ENCODE peak calls at places on chromosomes 5 and 9, in nine cellular contexts. K, Z, C, B, I, U, O, Q and Y are unnamed samples.
A peak's percentile ranks its signal among the peaks of the same experiment; 100 is the strongest.

GRCh38 chr9:94692601-94693000 is 33.9 kb upstream of the AOPEP start:
- DNase-seq in K (no peak), Z (no peak), C (no peak), B (no peak), I (no peak), U (no peak), O (no peak), Q (no peak), Y (no peak)

GRCh38 chr9:87810691-87811178 is 71.9 kb upstream of the SPATA31E1 start:
- DNase-seq in K (no peak), Z (no peak), C (no peak), B (no peak), I (no peak), U (no peak), O (no peak), Q (no peak), Y (no peak)

GRCh38 chr5:172172912-172173591 is 15.0 kb downstream of the STK10 start:
- DNase-seq in K (no peak), Z (no peak), C (no peak), B (no peak), I (no peak), U (no peak), O (no peak), Q (no peak), Y (no peak)

GRCh38 chr5:56620903-56621680 is 194.3 kb upstream of the MAP3K1 start:
- DNase-seq in K (no peak), Z (peak; percentile 49), C (peak; percentile 54), B (no peak), I (no peak), U (no peak), O (no peak), Q (no peak), Y (no peak)

GRCh38 chr5:72231989-72232703 is 87.9 kb downstream of the MRPS27 start:
- DNase-seq in K (no peak), Z (no peak), C (no peak), B (peak; percentile 54), I (no peak), U (no peak), O (no peak), Q (no peak), Y (peak; percentile 37)

GRCh38 chr9:133127340-133127981 is 6.4 kb upstream of the RALGDS start:
- DNase-seq in K (no peak), Z (no peak), C (no peak), B (peak; percentile 96), I (no peak), U (no peak), O (peak; percentile 75), Q (no peak), Y (peak; percentile 62)

GRCh38 chr5:96254980-96255681 is 177.9 kb downstream of the PCSK1 start:
- DNase-seq in K (no peak), Z (peak; percentile 94), C (peak; percentile 70), B (peak; percentile 59), I (no peak), U (no peak), O (no peak), Q (no peak), Y (peak; percentile 27)

GRCh38 chr9:2015581-2016410 is 649 bp downstream of the SMARCA2 start:
- DNase-seq in K (peak; percentile 22), Z (peak; percentile 24), C (no peak), B (peak; percentile 62), I (peak; percentile 50), U (peak; percentile 40), O (peak; percentile 17), Q (peak; percentile 86), Y (peak; percentile 29)

GRCh38 chr5:76196886-76197489 is 113.8 kb downstream of the SV2C start:
- DNase-seq in K (no peak), Z (no peak), C (no peak), B (no peak), I (no peak), U (no peak), O (no peak), Q (no peak), Y (no peak)

GRCh38 chr9:128821584-128822406 is 3.5 kb downstream of the ENDOG start:
- DNase-seq in K (no peak), Z (no peak), C (no peak), B (no peak), I (no peak), U (no peak), O (no peak), Q (no peak), Y (no peak)

GRCh38 chr9:89166871-89167270 is 11.7 kb downstream of the SHC3 start:
- DNase-seq in K (no peak), Z (no peak), C (no peak), B (no peak), I (no peak), U (no peak), O (no peak), Q (no peak), Y (no peak)

GRCh38 chr5:157779221-157779620 is 35.7 kb downstream of the LSM11 start:
- DNase-seq in K (no peak), Z (no peak), C (no peak), B (no peak), I (no peak), U (no peak), O (no peak), Q (no peak), Y (no peak)

GRCh38 chr5:14628346-14628745 is 36.2 kb upstream of the OTULIN start:
- DNase-seq in K (peak; percentile 47), Z (peak; percentile 64), C (peak; percentile 60), B (peak; percentile 76), I (peak; percentile 56), U (no peak), O (no peak), Q (peak; percentile 79), Y (peak; percentile 24)

GRCh38 chr5:38891563-38891962 is 45.8 kb downstream of the OSMR start:
- DNase-seq in K (no peak), Z (no peak), C (no peak), B (no peak), I (no peak), U (no peak), O (no peak), Q (no peak), Y (no peak)

GRCh38 chr5:1152771-1153282 is 41.0 kb upstream of the SLC12A7 start:
- DNase-seq in K (no peak), Z (no peak), C (peak; percentile 60), B (no peak), I (no peak), U (no peak), O (no peak), Q (no peak), Y (peak; percentile 40)

GRCh38 chr9:84169240-84169639 is 171.3 kb downstream of the SLC28A3 start:
- DNase-seq in K (no peak), Z (peak; percentile 85), C (no peak), B (peak; percentile 74), I (no peak), U (no peak), O (no peak), Q (no peak), Y (no peak)

GRCh38 chr9:108924436-108924835 is 9.5 kb downstream of the ELP1 start:
- DNase-seq in K (no peak), Z (no peak), C (no peak), B (no peak), I (no peak), U (no peak), O (no peak), Q (no peak), Y (no peak)

GRCh38 chr5:77937015-77937908 is 161.1 kb upstream of the TBCA start:
- DNase-seq in K (no peak), Z (no peak), C (no peak), B (no peak), I (no peak), U (peak; percentile 9), O (no peak), Q (no peak), Y (no peak)

GRCh38 chr5:62969409-62970120 is 390.9 kb downstream of the LRRC70 start:
- DNase-seq in K (no peak), Z (no peak), C (no peak), B (no peak), I (no peak), U (no peak), O (no peak), Q (no peak), Y (no peak)

GRCh38 chr9:98709968-98710965 is 1.5 kb upstream of the GABBR2 start:
- DNase-seq in K (no peak), Z (peak; percentile 73), C (peak; percentile 58), B (peak; percentile 67), I (no peak), U (no peak), O (no peak), Q (no peak), Y (no peak)

GRCh38 chr5:42309865-42310264 is 113.4 kb upstream of the GHR start:
- DNase-seq in K (no peak), Z (no peak), C (no peak), B (no peak), I (no peak), U (no peak), O (no peak), Q (no peak), Y (no peak)

GRCh38 chr9:86434039-86434726 is 80.0 kb upstream of the TUT7 start:
- DNase-seq in K (no peak), Z (peak; percentile 79), C (peak; percentile 71), B (peak; percentile 67), I (peak; percentile 57), U (no peak), O (no peak), Q (no peak), Y (peak; percentile 13)

GRCh38 chr5:128424672-128425071 is 113.4 kb downstream of the FBN2 start:
- DNase-seq in K (no peak), Z (no peak), C (no peak), B (no peak), I (no peak), U (no peak), O (no peak), Q (no peak), Y (no peak)

GRCh38 chr9:17222932-17223331 is 88.1 kb downstream of the CNTLN start:
- DNase-seq in K (no peak), Z (no peak), C (no peak), B (peak; percentile 51), I (no peak), U (no peak), O (no peak), Q (no peak), Y (no peak)

GRCh38 chr9:122215663-122216062 is 13.1 kb downstream of the LHX6 start:
- DNase-seq in K (no peak), Z (no peak), C (no peak), B (no peak), I (no peak), U (no peak), O (no peak), Q (no peak), Y (no peak)

GRCh38 chr9:33288828-33289483 is 1.4 kb upstream of the NFX1 start:
- DNase-seq in K (no peak), Z (no peak), C (no peak), B (no peak), I (no peak), U (peak; percentile 4), O (no peak), Q (no peak), Y (no peak)

GRCh38 chr9:130156672-130157071 is 15.5 kb upstream of the NCS1 start:
- DNase-seq in K (no peak), Z (no peak), C (peak; percentile 52), B (no peak), I (no peak), U (no peak), O (no peak), Q (peak; percentile 90), Y (no peak)

GRCh38 chr9:27528886-27529315 is 713 bp downstream of the MOB3B start:
- DNase-seq in K (peak; percentile 26), Z (no peak), C (no peak), B (peak; percentile 86), I (peak; percentile 61), U (peak; percentile 71), O (peak; percentile 3), Q (peak; percentile 82), Y (peak; percentile 17)

GRCh38 chr9:107138261-107138992 is 144.7 kb upstream of the RAD23B start:
- DNase-seq in K (no peak), Z (no peak), C (no peak), B (peak; percentile 11), I (no peak), U (no peak), O (no peak), Q (no peak), Y (no peak)

GRCh38 chr9:78035369-78035993 is 3.9 kb upstream of the GNAQ start:
- DNase-seq in K (peak; percentile 17), Z (peak; percentile 84), C (peak; percentile 67), B (peak; percentile 83), I (peak; percentile 74), U (no peak), O (peak; percentile 7), Q (no peak), Y (peak; percentile 74)

GRCh38 chr5:62340979-62341378 is 35.0 kb downstream of the KIF2A start:
- DNase-seq in K (no peak), Z (no peak), C (no peak), B (no peak), I (no peak), U (no peak), O (no peak), Q (no peak), Y (no peak)